ENCODE peak calls at places on chromosome 3, in five cellular contexts. One of them, this sample, is unnamed.

GRCh38 chr3:8805774-8806173 is 36.4 kb upstream of the OXTR start:
- DNase-seq in A172: no peak
- DNase-seq in NT2/D1: no peak
- DNase-seq in body of pancreas: no peak
- DNase-seq in lower lobe of right lung: no peak
- DNase-seq in this sample: no peak

GRCh38 chr3:20080956-20081554 is 40.8 kb downstream of the KAT2B start:
- DNase-seq in A172: peak; percentile 51
- DNase-seq in NT2/D1: no peak
- DNase-seq in body of pancreas: peak; percentile 92
- DNase-seq in lower lobe of right lung: peak; percentile 60
- DNase-seq in this sample: no peak

GRCh38 chr3:116524455-116524854 is 79.2 kb upstream of the LSAMP start:
- DNase-seq in A172: no peak
- DNase-seq in NT2/D1: no peak
- DNase-seq in body of pancreas: no peak
- DNase-seq in lower lobe of right lung: no peak
- DNase-seq in this sample: no peak

GRCh38 chr3:149247929-149248691 is 26.5 kb upstream of the CP start:
- DNase-seq in A172: no peak
- DNase-seq in NT2/D1: no peak
- DNase-seq in body of pancreas: peak; percentile 73
- DNase-seq in lower lobe of right lung: no peak
- DNase-seq in this sample: peak; percentile 49

GRCh38 chr3:25944328-25944727 is 154.4 kb downstream of the OXSM start:
- DNase-seq in A172: no peak
- DNase-seq in NT2/D1: no peak
- DNase-seq in body of pancreas: no peak
- DNase-seq in lower lobe of right lung: no peak
- DNase-seq in this sample: no peak

GRCh38 chr3:156256256-156256655 is 135.9 kb downstream of the KCNAB1 start:
- DNase-seq in A172: no peak
- DNase-seq in NT2/D1: no peak
- DNase-seq in body of pancreas: no peak
- DNase-seq in lower lobe of right lung: no peak
- DNase-seq in this sample: no peak

GRCh38 chr3:160376681-160377080 is 22.3 kb downstream of the IFT80 start:
- DNase-seq in A172: no peak
- DNase-seq in NT2/D1: no peak
- DNase-seq in body of pancreas: no peak
- DNase-seq in lower lobe of right lung: no peak
- DNase-seq in this sample: no peak

GRCh38 chr3:182618085-182618732 is 175.1 kb upstream of the ATP11B start:
- DNase-seq in A172: peak; percentile 47
- DNase-seq in NT2/D1: no peak
- DNase-seq in body of pancreas: no peak
- DNase-seq in lower lobe of right lung: no peak
- DNase-seq in this sample: peak; percentile 77

GRCh38 chr3:9204253-9205005 is 45.0 kb downstream of the SRGAP3 start:
- DNase-seq in A172: no peak
- DNase-seq in NT2/D1: no peak
- DNase-seq in body of pancreas: no peak
- DNase-seq in lower lobe of right lung: no peak
- DNase-seq in this sample: no peak

GRCh38 chr3:127157181-127157828 is 35.6 kb upstream of the PRR23E start:
- DNase-seq in A172: no peak
- DNase-seq in NT2/D1: no peak
- DNase-seq in body of pancreas: no peak
- DNase-seq in lower lobe of right lung: no peak
- DNase-seq in this sample: no peak

GRCh38 chr3:45807645-45808540 is 11.6 kb upstream of the SLC6A20 start:
- DNase-seq in A172: no peak
- DNase-seq in NT2/D1: no peak
- DNase-seq in body of pancreas: no peak
- DNase-seq in lower lobe of right lung: no peak
- DNase-seq in this sample: no peak

GRCh38 chr3:194686816-194687637 is 1.3 kb downstream of the FAM43A start:
- DNase-seq in A172: no peak
- DNase-seq in NT2/D1: no peak
- DNase-seq in body of pancreas: peak; percentile 22
- DNase-seq in lower lobe of right lung: peak; percentile 54
- DNase-seq in this sample: peak; percentile 53

GRCh38 chr3:107987036-107987557 is 103.7 kb downstream of the CD47 start:
- DNase-seq in A172: peak; percentile 94
- DNase-seq in NT2/D1: no peak
- DNase-seq in body of pancreas: peak; percentile 70
- DNase-seq in lower lobe of right lung: peak; percentile 72
- DNase-seq in this sample: no peak

GRCh38 chr3:14810070-14810732 is 8.6 kb upstream of the FGD5 start:
- DNase-seq in A172: no peak
- DNase-seq in NT2/D1: no peak
- DNase-seq in body of pancreas: no peak
- DNase-seq in lower lobe of right lung: peak; percentile 65
- DNase-seq in this sample: no peak

This sample was measured in OCI-LY7.